ENCODE peak calls at places on chromosomes 2 and 18, in ten cellular contexts. H is cardiac muscle cell, B is HL-60, A is fibroblast of pulmonary artery, W is thyroid gland, P is mucosa of descending colon, I is ovary, G is brain microvascular endothelial cell, S is GM10248, Q is Peyer's patch. K is an unnamed sample.

GRCh38 chr2:108963057-108963456 is 26.0 kb downstream of the EDAR start:
- DNase-seq in P (no peak), A (no peak), I (no peak), W (no peak), G (no peak), B (no peak), H (no peak), Q (no peak), S (no peak), K (no peak)

GRCh38 chr2:51263921-51264320 is 232.0 kb upstream of the NRXN1 start:
- DNase-seq in Q (no peak), P (no peak), B (no peak), G (no peak), S (no peak), A (no peak), H (no peak), W (no peak), I (no peak), K (no peak)

GRCh38 chr2:69192176-69192945 is 179.4 kb downstream of the ANTXR1 start:
- DNase-seq in H (no peak), I (no peak), B (no peak), Q (no peak), W (no peak), A (no peak), P (peak; percentile 52), S (no peak), G (no peak), K (no peak)

GRCh38 chr2:146532748-146533147 is 1312.1 kb upstream of the ACVR2A start:
- DNase-seq in S (no peak), Q (no peak), W (no peak), I (no peak), P (no peak), B (no peak), G (no peak), H (no peak), A (no peak), K (no peak)

GRCh38 chr18:10062292-10062940 is 148.6 kb downstream of the VAPA start:
- DNase-seq in W (no peak), P (no peak), B (no peak), I (no peak), Q (no peak), A (peak; percentile 4), G (no peak), S (no peak), H (peak; percentile 24), K (no peak)

GRCh38 chr2:60461421-60462108 is 91.9 kb downstream of the BCL11A start:
- DNase-seq in I (no peak), W (no peak), Q (no peak), S (no peak), B (no peak), G (no peak), A (no peak), H (no peak), P (no peak), K (no peak)

GRCh38 chr2:236209535-236209934 is 41.3 kb upstream of the GBX2 start:
- DNase-seq in W (no peak), A (peak; percentile 1), B (no peak), P (no peak), G (no peak), H (no peak), Q (no peak), I (no peak), S (no peak), K (no peak)

GRCh38 chr18:59470627-59471121 is 111.6 kb upstream of the LMAN1 start:
- DNase-seq in S (no peak), A (no peak), H (peak; percentile 91), G (no peak), I (no peak), W (peak; percentile 63), Q (no peak), B (no peak), P (no peak), K (no peak)

GRCh38 chr2:108594132-108594981 is 60.1 kb downstream of the LIMS1 start:
- DNase-seq in I (no peak), G (peak; percentile 88), Q (no peak), P (no peak), S (peak; percentile 49), H (no peak), A (peak; percentile 91), B (peak; percentile 74), W (no peak), K (no peak)

GRCh38 chr2:29272311-29272710 is 157.1 kb downstream of the CLIP4 start:
- DNase-seq in G (no peak), I (no peak), W (no peak), H (no peak), P (no peak), S (no peak), Q (no peak), B (no peak), A (no peak), K (no peak)

GRCh38 chr2:212274215-212274614 is 264.4 kb downstream of the ERBB4 start:
- DNase-seq in S (no peak), G (no peak), W (no peak), I (no peak), Q (no peak), B (no peak), P (no peak), A (no peak), H (no peak), K (no peak)
- TF ChIP-seq CTCF in S (no peak), G (no peak), W (no peak), I (no peak), Q (no peak), B (no peak), P (no peak), A (no peak), H (no peak), K (no peak)

DNA sequence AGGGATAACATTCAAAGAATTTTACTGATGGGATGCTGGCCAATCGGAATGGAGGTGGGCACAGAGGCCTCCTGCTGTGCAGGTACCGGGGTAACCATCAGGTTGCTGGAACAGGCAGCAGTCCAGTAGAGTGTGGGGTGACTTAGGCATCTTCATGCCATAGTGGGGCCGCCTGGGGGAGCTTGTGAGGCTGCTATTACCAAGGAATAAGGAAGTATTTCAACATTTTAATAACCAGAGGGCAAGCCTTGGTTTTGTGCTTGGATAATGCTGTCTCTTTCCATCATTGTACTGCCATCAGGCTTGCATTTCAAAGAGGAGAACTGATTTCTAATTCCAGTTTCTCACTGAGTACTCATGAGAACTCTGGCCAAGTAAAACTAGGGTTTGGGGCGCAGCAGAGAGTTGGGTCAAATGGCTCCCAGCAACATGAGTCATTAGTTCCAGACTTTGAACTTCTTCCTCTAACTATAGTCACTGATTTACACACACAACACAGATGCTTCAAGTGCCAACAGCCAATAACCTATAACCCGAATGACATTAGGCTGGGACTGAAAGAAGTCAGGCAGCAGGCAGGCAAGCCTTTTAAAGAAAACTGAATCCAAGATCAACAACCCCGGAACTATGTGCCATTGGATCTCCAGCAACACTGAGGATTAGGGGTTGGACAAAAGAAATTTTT is 56.1 kb upstream of the FHL2 start:
- DNase-seq in H (peak; percentile 44), I (peak; percentile 60), A (peak; percentile 56), Q (peak; percentile 68), S (no peak), W (peak; percentile 21), G (peak; percentile 73), B (peak; percentile 56), P (peak; percentile 62), K (peak; percentile 24)
- TF ChIP-seq CTCF in H (peak; percentile 64), I (no peak), A (peak; percentile 50), Q (peak; percentile 66), S (no peak), W (peak; percentile 28), G (peak; percentile 79), B (peak; percentile 62), P (no peak), K (no peak)

GRCh38 chr2:219539926-219540678 is 3.5 kb downstream of the CHPF start:
- DNase-seq in W (no peak), I (peak; percentile 55), G (no peak), S (no peak), Q (no peak), B (no peak), A (no peak), P (no peak), H (no peak), K (no peak)

GRCh38 chr2:219541611-219542180 is 1.9 kb downstream of the CHPF start:
- DNase-seq in S (peak; percentile 89), P (peak; percentile 95), G (peak; percentile 49), B (peak; percentile 84), A (peak; percentile 66), Q (peak; percentile 95), W (peak; percentile 93), I (peak; percentile 87), H (peak; percentile 85), K (peak; percentile 92)

GRCh38 chr2:219542931-219543595 is 546 bp downstream of the CHPF start:
- DNase-seq in G (peak; percentile 15), P (no peak), H (peak; percentile 73), I (no peak), Q (no peak), A (peak; percentile 37), W (peak; percentile 67), S (peak; percentile 41), B (no peak), K (no peak)

GRCh38 chr2:219539295-219539788 is 4.3 kb downstream of the CHPF start:
- DNase-seq in Q (no peak), W (no peak), P (no peak), I (no peak), H (no peak), A (no peak), G (no peak), B (no peak), S (no peak), K (peak; percentile 15)

DNA sequence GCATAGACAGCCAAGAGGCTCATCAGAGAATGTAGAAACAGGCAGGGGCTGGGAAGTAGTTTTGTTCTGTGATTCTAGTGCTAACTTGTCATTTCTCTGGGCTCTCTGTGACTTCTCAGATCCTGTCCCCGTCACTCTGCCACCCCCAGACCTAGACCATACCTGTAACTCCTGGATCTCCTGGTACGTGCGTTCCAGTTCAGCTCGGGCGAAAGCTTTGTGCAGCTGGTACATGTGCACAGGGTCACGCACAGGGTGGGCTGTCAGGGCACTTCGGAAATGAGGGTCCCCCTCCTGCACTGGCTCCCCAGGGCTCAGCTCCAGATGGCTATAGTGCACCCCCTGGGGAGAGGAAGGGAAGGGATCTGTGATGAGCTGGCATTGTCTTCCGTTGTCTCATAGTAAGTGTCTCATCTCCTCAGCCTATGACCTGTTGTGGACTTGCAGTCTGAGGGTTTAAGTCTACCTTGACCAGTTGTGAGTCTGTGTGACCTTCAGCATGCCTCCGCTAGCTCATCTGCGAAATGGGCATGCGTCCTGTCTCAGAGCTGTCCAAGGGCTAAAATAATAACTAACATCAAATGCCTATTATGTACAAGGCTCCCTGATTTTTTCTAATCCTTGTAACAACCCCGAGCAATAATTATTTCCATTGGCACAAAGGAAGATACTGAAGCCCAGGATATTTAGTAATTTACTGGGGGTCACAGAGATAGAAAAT is 2.7 kb downstream of the CHPF start:
- DNase-seq in W (no peak), P (no peak), H (no peak), I (no peak), A (no peak), G (no peak), Q (no peak), S (no peak), B (no peak), K (no peak)
- TF ChIP-seq CTCF in W (no peak), P (no peak), H (no peak), I (no peak), A (no peak), G (no peak), Q (no peak), S (no peak), B (no peak), K (no peak)

DNA sequence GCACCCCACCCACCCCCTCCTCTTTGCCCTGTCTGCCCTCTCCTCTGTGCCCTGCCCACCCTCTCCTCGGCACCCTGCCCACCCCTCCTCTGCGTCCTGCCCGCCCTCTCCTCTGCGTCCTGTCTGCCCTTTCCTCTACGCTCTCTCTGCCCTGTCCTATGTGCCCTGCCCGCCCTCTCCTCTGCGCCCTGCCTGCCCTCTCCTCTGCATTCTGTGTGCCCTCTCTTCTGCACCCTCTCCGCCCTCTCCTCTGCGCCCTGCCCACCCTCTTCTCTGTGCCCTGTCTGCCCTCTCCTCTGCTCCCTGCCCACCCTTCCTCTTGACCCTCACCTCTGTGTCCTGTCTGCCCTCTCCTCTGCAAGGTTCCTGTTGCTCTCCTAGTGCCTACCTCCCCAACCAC is 233.6 kb downstream of the SMAD2 start:
- DNase-seq in B (no peak), A (no peak), G (no peak), Q (no peak), P (no peak), S (no peak), I (no peak), W (no peak), H (no peak), K (no peak)
- TF ChIP-seq CTCF in B (no peak), A (no peak), G (no peak), Q (no peak), P (no peak), S (no peak), I (no peak), W (no peak), H (no peak), K (no peak)

K was measured in glutamatergic neuron.